ENCODE peak calls at places on chromosomes 4 and X, in five cellular contexts. K is heart right ventricle, G is amygdala, V is adipocyte, Y is omental fat pad. C is an unnamed sample.
A peak's percentile ranks its signal among the peaks of the same experiment; 100 is the strongest.

GRCh38 chrX:103554687-103555417 is 30.5 kb upstream of the TCEAL4 start:
- DNase-seq in G (peak; percentile 33), V (peak; percentile 28), Y (no peak), K (peak; percentile 21), C (no peak)

GRCh38 chr4:11268149-11268548 is 160.5 kb downstream of the HS3ST1 start:
- DNase-seq in V (no peak), Y (no peak), G (no peak), K (no peak), C (no peak)

GRCh38 chr4:153488719-153489384 is 22.7 kb downstream of the TMEM131L start:
- DNase-seq in V (no peak), Y (no peak), G (peak; percentile 40), K (peak; percentile 62), C (no peak)

GRCh38 chrX:2401590-2402360 is 99.0 kb downstream of the DHRSX start:
- DNase-seq in G (no peak), V (no peak), K (peak; percentile 19), Y (no peak), C (no peak)

GRCh38 chr4:73998040-73999011 is at the start of gene CXCL5:
- DNase-seq in K (peak; percentile 18), Y (no peak), G (no peak), V (peak; percentile 67), C (no peak)

GRCh38 chr4:152606800-152607577 is 71.1 kb upstream of the FBXW7 start:
- DNase-seq in K (no peak), G (no peak), Y (no peak), V (no peak), C (no peak)

GRCh38 chr4:187276786-187277408 is 553.2 kb upstream of the FAT1 start:
- DNase-seq in G (no peak), K (no peak), Y (no peak), V (no peak), C (no peak)

GRCh38 chrX:118594697-118595420 is 99.2 kb downstream of the DOCK11 start:
- DNase-seq in K (no peak), V (peak; percentile 25), G (no peak), Y (no peak), C (no peak)

GRCh38 chr4:37685211-37685725 is 908 bp downstream of the RELL1 start:
- DNase-seq in V (peak; percentile 74), K (peak; percentile 41), G (no peak), Y (no peak), C (no peak)

GRCh38 chr4:56320293-56320692 is 67.0 kb downstream of the AASDH start:
- DNase-seq in Y (no peak), G (no peak), K (no peak), V (no peak), C (no peak)

GRCh38 chr4:30653291-30653690 is 66.9 kb upstream of the PCDH7 start:
- DNase-seq in V (no peak), K (no peak), Y (no peak), G (no peak), C (no peak)

GRCh38 chrX:71941145-71941544 is 30.5 kb downstream of the NHSL2 start:
- DNase-seq in V (peak; percentile 23), G (no peak), K (no peak), Y (no peak), C (no peak)

GRCh38 chr4:151990201-151990600 is 229.4 kb upstream of the GATB start:
- DNase-seq in K (no peak), G (no peak), V (no peak), Y (no peak), C (no peak)

GRCh38 chrX:132842839-132843238 is 115.6 kb downstream of the HS6ST2 start:
- DNase-seq in Y (no peak), G (no peak), V (no peak), K (no peak), C (no peak)

GRCh38 chrX:76172325-76172887 is 456 bp upstream of the PBDC1 start:
- DNase-seq in G (no peak), V (no peak), K (no peak), Y (no peak), C (no peak)

GRCh38 chrX:112874140-112874539 is 33.5 kb upstream of the AMOT start:
- DNase-seq in V (peak; percentile 68), K (no peak), G (no peak), Y (no peak), C (no peak)

GRCh38 chr4:1381944-1382541 is 24.2 kb downstream of the NKX1-1 start:
- DNase-seq in V (no peak), Y (no peak), K (no peak), G (no peak), C (peak; percentile 50)

GRCh38 chr4:123811763-123812390 is 415.3 kb downstream of the SPRY1 start:
- DNase-seq in V (no peak), Y (no peak), K (no peak), G (no peak), C (no peak)

C was measured in suprapubic skin.